ENCODE peak calls at places on chromosomes 4 and X, in four cellular contexts. J is WTC11, E is HepG2, M is K562. L is an unnamed sample.
A peak's percentile ranks its signal among the peaks of the same experiment; 100 is the strongest.

GRCh38 chr4:184310171-184310567 is 92.5 kb upstream of the ENPP6 start:
- DNase-seq in J (peak; percentile 27), E (no peak), M (no peak), L (no peak)

GRCh38 chr4:65096630-65097029 is 573.7 kb downstream of the EPHA5 start:
- DNase-seq in J (no peak), E (no peak), M (no peak), L (no peak)

GRCh38 chr4:89314291-89314690 is 6.7 kb upstream of the GPRIN3 start:
- DNase-seq in J (no peak), E (no peak), M (no peak), L (no peak)

GRCh38 chrX:10109695-10110094 is 47.1 kb upstream of the CLCN4 start:
- DNase-seq in J (no peak), E (no peak), M (no peak), L (no peak)

GRCh38 chr4:71258323-71258722 is 80.5 kb upstream of the SLC4A4 start:
- DNase-seq in J (no peak), E (no peak), M (no peak), L (no peak)

GRCh38 chrX:83529950-83530349 is 21.9 kb downstream of the POU3F4 start:
- DNase-seq in J (no peak), E (no peak), M (no peak), L (no peak)

GRCh38 chr4:153486281-153487151 is 20.4 kb downstream of the TMEM131L start:
- DNase-seq in J (peak; percentile 35), E (peak; percentile 72), M (no peak), L (no peak)

GRCh38 chrX:44953734-44954502 is 80.9 kb downstream of the KDM6A start:
- DNase-seq in J (no peak), E (no peak), M (no peak), L (no peak)

GRCh38 chr4:163554870-163555465 is 60.5 kb downstream of the TMA16 start:
- DNase-seq in J (no peak), E (no peak), M (no peak), L (no peak)

GRCh38 chrX:10054396-10054795 is 87.2 kb downstream of the CLDN34 start:
- DNase-seq in J (no peak), E (no peak), M (no peak), L (no peak)

GRCh38 chr4:80619070-80619674 is 283.6 kb downstream of the CFAP299 start:
- DNase-seq in J (no peak), E (peak; percentile 3), M (no peak), L (no peak)

GRCh38 chr4:101291198-101291597 is 56.1 kb downstream of the PPP3CA start:
- DNase-seq in J (no peak), E (no peak), M (no peak), L (no peak)

GRCh38 chrX:44733931-44734330 is 109.9 kb upstream of the DUSP21 start:
- DNase-seq in J (no peak), E (no peak), M (no peak), L (no peak)

GRCh38 chrX:150258463-150259430 is 104.4 kb upstream of the MAMLD1 start:
- DNase-seq in J (no peak), E (no peak), M (no peak), L (no peak)

GRCh38 chr4:107854326-107855030 is 29.7 kb downstream of the SGMS2 start:
- DNase-seq in J (no peak), E (no peak), M (no peak), L (no peak)

GRCh38 chr4:77314697-77315096 is 157.7 kb downstream of the CCNG2 start:
- DNase-seq in J (no peak), E (no peak), M (no peak), L (no peak)

DNA sequence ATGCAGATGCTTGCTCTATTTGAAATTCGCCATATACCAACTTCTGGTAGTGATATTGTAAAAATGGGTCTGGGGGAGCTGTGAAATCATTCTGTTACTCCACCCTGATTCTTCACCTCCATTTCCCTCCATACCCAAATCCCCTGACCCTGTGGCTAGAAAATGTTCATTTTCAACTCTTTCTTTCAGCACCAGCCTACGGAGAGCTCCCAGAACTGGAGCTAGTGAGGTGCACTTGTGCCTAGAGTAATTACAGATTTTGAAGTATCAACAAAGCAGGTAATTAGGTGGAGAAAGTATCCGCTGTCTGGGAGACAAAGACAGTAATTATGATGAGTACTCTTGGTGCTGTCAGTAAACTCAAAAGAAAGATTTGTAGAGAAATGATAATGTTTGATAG is 8.1 kb downstream of the ARHGAP36 start:
- DNase-seq in J (no peak), E (no peak), M (no peak), L (no peak)
- TF ChIP-seq ETV6 in J (no peak), E (no peak), M (no peak), L (no peak)

DNA sequence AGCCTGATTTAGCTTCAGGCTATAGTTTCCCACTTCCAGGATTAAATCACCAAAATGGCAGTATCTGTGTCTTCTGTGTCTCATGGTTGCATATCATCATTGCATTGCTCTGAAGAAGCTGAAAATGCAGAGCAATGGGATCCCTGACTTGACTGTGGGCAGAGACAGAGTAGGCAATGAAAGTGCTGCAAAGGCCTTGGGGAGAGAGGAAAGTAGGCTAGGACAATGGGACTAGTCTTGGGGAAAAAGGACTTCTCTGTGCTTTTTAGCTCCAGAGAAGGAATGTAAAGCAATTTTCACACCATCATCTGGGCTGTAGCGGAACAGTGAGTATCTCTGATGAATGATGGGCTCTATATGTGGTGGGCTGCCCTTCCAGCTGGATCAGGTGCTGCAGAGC is 202.5 kb downstream of the LDB2 start:
- DNase-seq in J (no peak), E (no peak), M (no peak), L (no peak)
- TF ChIP-seq ETV6 in J (no peak), E (no peak), M (no peak), L (no peak)

GRCh38 chr4:128302775-128303174 is 15.2 kb upstream of the PGRMC2 start:
- DNase-seq in J (no peak), E (no peak), M (no peak), L (no peak)

GRCh38 chr4:128308986-128309385 is 21.4 kb upstream of the PGRMC2 start:
- DNase-seq in J (no peak), E (no peak), M (no peak), L (no peak)

GRCh38 chr4:128303986-128304385 is 16.4 kb upstream of the PGRMC2 start:
- DNase-seq in J (no peak), E (no peak), M (peak; percentile 39), L (no peak)

GRCh38 chr4:128306992-128307581 is 19.5 kb upstream of the PGRMC2 start:
- DNase-seq in J (no peak), E (no peak), M (no peak), L (no peak)

DNA sequence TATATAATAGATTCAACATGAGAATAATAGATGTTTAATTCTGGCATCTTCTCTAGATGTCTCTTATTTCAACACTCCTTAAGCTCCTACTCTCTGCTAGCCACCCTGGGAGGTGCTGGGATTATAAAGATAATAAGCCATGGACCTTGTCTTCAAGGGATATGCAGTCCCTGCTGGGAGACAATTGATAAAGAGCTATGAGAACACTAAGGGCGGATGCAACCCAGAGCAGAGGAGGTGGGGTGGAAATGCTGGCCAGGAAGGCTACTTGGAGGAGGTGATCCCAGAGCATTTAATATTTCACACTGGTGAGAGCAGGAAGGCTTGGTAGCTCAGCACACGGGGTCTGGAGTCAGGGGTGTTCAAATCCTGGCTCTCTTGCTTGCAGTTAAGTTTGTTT is 18.3 kb upstream of the PGRMC2 start:
- DNase-seq in J (no peak), E (no peak), M (no peak), L (no peak)
- TF ChIP-seq ETV6 in J (no peak), E (no peak), M (no peak), L (no peak)

DNA sequence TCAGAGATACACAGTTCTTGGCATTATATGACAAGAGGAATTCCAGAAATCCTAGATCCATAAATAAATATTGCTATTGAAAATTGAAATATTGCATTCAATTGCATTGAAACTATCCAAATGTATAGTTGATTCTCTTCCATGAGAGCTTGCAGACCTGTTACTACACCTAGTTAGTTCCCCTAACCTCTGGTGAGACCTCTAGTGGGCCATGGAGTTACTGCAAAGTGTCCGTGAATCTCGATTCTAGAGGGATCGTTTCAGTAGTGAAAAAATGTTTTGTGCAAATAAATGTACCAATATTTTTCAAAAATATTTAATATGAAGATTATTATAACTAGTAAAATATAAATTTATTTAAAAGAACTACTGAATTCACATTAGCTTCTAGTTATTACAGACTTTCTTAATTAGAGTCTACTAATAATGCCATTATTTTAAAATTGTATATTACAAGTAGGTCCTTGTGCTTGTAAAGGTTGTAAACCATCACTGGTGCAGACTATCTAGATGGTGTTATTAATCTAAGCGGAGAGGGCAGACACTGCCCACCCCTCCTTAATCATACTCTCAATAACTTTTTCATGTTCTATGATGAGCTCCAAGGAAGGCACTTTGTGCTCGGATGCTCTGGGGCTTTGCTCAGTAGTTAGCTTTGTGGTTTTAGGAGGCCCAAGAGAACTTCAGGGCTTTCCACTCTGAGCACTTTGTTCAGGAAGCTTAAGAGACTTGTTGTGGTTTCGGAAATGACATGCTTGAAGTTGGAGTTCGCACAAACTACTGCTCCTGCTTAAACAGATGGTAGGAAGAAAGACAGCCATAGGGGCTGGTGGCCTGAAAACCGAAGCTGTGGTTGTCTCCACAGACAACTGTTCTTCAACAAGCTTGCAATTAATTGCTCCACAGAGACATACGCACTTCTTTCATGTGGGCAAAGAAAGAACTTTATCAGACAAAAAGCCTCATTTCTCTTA is 42.8 kb downstream of the IL21 start:
- DNase-seq in J (peak; percentile 63), E (peak; percentile 41), M (peak; percentile 66), L (no peak)
- TF ChIP-seq ETV6 in J (no peak), E (no peak), M (no peak), L (no peak)

GRCh38 chrX:134158821-134159512 is 78.0 kb upstream of the CCDC160 start:
- DNase-seq in J (no peak), E (no peak), M (no peak), L (no peak)
- TF ChIP-seq ETV6 in J (no peak), E (no peak), M (no peak), L (no peak)

DNA sequence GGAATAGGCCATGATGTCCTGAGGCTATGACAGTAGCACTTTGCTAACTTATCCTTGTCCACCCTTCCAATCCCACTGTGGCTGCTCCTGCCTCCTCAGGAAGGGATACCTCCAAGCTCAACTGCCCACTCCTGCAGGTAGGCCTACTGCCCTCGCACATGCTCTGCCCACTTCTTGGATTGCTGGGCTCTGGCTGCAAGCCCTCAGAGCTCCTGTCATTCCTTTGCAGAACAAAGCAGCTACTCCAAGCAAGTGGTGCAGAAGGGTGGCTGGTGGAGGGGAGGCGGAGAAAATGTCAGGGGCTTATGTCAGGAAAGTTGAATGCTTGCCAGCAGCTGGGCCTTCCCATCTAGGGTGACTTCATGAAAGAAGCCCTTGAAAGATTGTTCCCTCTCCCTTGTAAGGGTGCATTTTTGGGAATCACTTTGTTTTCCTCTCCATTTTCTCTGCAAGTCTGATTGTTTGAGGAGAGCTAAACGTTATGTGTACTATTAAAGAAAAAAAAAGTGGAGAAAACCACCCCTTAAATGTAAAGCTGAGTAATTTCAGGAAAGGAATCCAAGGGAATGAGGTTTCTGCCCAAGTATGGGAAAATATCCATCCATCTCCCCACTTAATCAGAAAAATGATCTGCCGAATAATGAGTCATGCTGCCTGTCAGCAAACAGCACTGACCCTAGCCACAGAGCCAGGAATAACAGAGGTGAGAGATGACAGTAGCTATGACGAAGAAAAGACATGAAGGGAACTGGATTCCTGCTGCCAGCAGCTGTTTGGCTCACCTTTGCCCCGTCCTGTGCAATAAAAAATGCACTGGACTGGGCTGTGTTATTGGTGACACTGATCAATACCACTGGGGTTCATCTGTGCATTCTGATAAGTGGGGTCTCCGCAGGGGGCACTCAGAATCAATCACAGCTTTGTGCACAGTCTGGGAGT is 102.0 kb downstream of the RTL5 start:
- DNase-seq in J (no peak), E (peak; percentile 16), M (no peak), L (no peak)
- TF ChIP-seq ETV6 in J (no peak), E (no peak), M (no peak), L (no peak)

L was measured in GM12878.